ENCODE peak calls at places on chromosomes 4 and X, in eight cellular contexts. F is colonic mucosa; B is head of caudate nucleus; Y is neural progenitor cell; K is central memory CD8-positive, alpha-beta T cell; V is MCF 10A; Q is endodermal cell; N is HCT116. D is an unnamed sample.
A peak's percentile ranks its signal among the peaks of the same experiment; 100 is the strongest.

GRCh38 chr4:150581611-150582010 is 340 bp upstream of the MAB21L2 start:
- DNase-seq in F (peak; percentile 50), B (no peak), Y (peak; percentile 88), K (no peak), V (no peak), Q (peak; percentile 86), N (no peak), D (no peak)

GRCh38 chrX:13376857-13377441 is 57.1 kb upstream of the ATXN3L start:
- DNase-seq in F (no peak), B (no peak), Y (no peak), K (no peak), V (peak; percentile 86), Q (no peak), N (no peak), D (no peak)

GRCh38 chr4:73843369-73843768 is 6.9 kb downstream of the CXCL6 start:
- DNase-seq in F (no peak), B (no peak), Y (no peak), K (no peak), V (peak; percentile 40), Q (no peak), N (no peak), D (no peak)

GRCh38 chrX:66001596-66001995 is 38.3 kb downstream of the VSIG4 start:
- DNase-seq in F (no peak), B (no peak), Y (no peak), K (no peak), V (no peak), Q (no peak), N (no peak), D (no peak)

GRCh38 chr4:169620846-169621228 is 459 bp downstream of the CLCN3 start:
- DNase-seq in F (peak; percentile 45), B (peak; percentile 26), Y (peak; percentile 40), K (peak; percentile 31), V (peak; percentile 41), Q (peak; percentile 68), N (no peak), D (no peak)

GRCh38 chr4:156941940-156942548 is 29.6 kb downstream of the PDGFC start:
- DNase-seq in F (peak; percentile 26), B (no peak), Y (peak; percentile 71), K (no peak), V (peak; percentile 77), Q (peak; percentile 73), N (no peak), D (no peak)

GRCh38 chrX:39163585-39163984 is 362.3 kb downstream of the MID1IP1 start:
- DNase-seq in F (no peak), B (no peak), Y (no peak), K (no peak), V (no peak), Q (no peak), N (no peak), D (no peak)

GRCh38 chrX:3550160-3550765 is 163.2 kb downstream of the PRKX start:
- DNase-seq in F (peak; percentile 23), B (no peak), Y (peak; percentile 3), K (no peak), V (peak; percentile 57), Q (peak; percentile 63), N (no peak), D (no peak)

GRCh38 chrX:31506360-31506759 is 434.5 kb upstream of the FTHL17 start:
- DNase-seq in F (no peak), B (no peak), Y (no peak), K (no peak), V (no peak), Q (no peak), N (no peak), D (no peak)

GRCh38 chr4:25723409-25723808 is 67.8 kb downstream of the SLC34A2 start:
- DNase-seq in F (no peak), B (no peak), Y (no peak), K (no peak), V (no peak), Q (no peak), N (no peak), D (no peak)

GRCh38 chrX:74520291-74520690 is 94.1 kb downstream of the RLIM start:
- DNase-seq in F (no peak), B (no peak), Y (no peak), K (no peak), V (no peak), Q (no peak), N (no peak), D (no peak)

GRCh38 chr4:174036111-174036510 is 247.4 kb downstream of the FBXO8 start:
- DNase-seq in F (no peak), B (no peak), Y (no peak), K (no peak), V (no peak), Q (no peak), N (no peak), D (no peak)

GRCh38 chr4:2923678-2924173 is 39.5 kb downstream of the NOP14 start:
- DNase-seq in F (no peak), B (peak; percentile 55), Y (no peak), K (no peak), V (no peak), Q (no peak), N (no peak), D (no peak)

GRCh38 chr4:105895609-105896460 is 564 bp downstream of the NPNT start:
- DNase-seq in F (peak; percentile 60), B (peak; percentile 35), Y (peak; percentile 77), K (no peak), V (no peak), Q (peak; percentile 75), N (no peak), D (peak; percentile 6)

GRCh38 chr4:37422102-37422501 is 177.6 kb downstream of the NWD2 start:
- DNase-seq in F (no peak), B (no peak), Y (no peak), K (no peak), V (no peak), Q (no peak), N (no peak), D (no peak)

GRCh38 chr4:54525602-54526001 is 132.2 kb upstream of the KIT start:
- DNase-seq in F (no peak), B (no peak), Y (no peak), K (no peak), V (peak; percentile 68), Q (no peak), N (no peak), D (no peak)

GRCh38 chr4:17373666-17374065 is 138.2 kb downstream of the QDPR start:
- DNase-seq in F (no peak), B (no peak), Y (no peak), K (no peak), V (no peak), Q (no peak), N (no peak), D (no peak)

GRCh38 chr4:14333616-14334015 is 668.7 kb upstream of the CPEB2 start:
- DNase-seq in F (no peak), B (no peak), Y (no peak), K (no peak), V (peak; percentile 39), Q (no peak), N (no peak), D (no peak)

GRCh38 chr4:15526924-15527592 is 57.4 kb downstream of the CC2D2A start:
- DNase-seq in F (no peak), B (no peak), Y (no peak), K (no peak), V (no peak), Q (no peak), N (no peak), D (no peak)

GRCh38 chr4:104592894-104593470 is 98.3 kb upstream of the CXXC4 start:
- DNase-seq in F (no peak), B (no peak), Y (peak; percentile 10), K (no peak), V (no peak), Q (peak; percentile 48), N (no peak), D (no peak)

GRCh38 chr4:2795558-2796260 is 2.8 kb downstream of the SH3BP2 start:
- DNase-seq in F (peak; percentile 31), B (no peak), Y (peak; percentile 1), K (no peak), V (no peak), Q (peak; percentile 45), N (no peak), D (no peak)

GRCh38 chr4:17232575-17233253 is 279.2 kb downstream of the QDPR start:
- DNase-seq in F (no peak), B (peak; percentile 21), Y (no peak), K (no peak), V (peak; percentile 30), Q (no peak), N (peak; percentile 1), D (no peak)

GRCh38 chr4:134567461-134567860 is 365.9 kb upstream of the PABPC4L start:
- DNase-seq in F (no peak), B (no peak), Y (no peak), K (no peak), V (peak; percentile 4), Q (no peak), N (no peak), D (no peak)

GRCh38 chrX:345020-345925 is 26.7 kb upstream of the GTPBP6 start:
- DNase-seq in F (no peak), B (no peak), Y (no peak), K (no peak), V (no peak), Q (no peak), N (no peak), D (no peak)

GRCh38 chr4:78684196-78685079 is 91.7 kb upstream of the BMP2K start:
- DNase-seq in F (no peak), B (no peak), Y (no peak), K (no peak), V (no peak), Q (no peak), N (no peak), D (no peak)

GRCh38 chr4:21946858-21947257 is 1.7 kb downstream of the KCNIP4 start:
- DNase-seq in F (no peak), B (no peak), Y (no peak), K (no peak), V (no peak), Q (no peak), N (no peak), D (no peak)

GRCh38 chrX:139026406-139027200 is 315.1 kb upstream of the FGF13 start:
- DNase-seq in F (no peak), B (no peak), Y (no peak), K (no peak), V (peak; percentile 5), Q (no peak), N (no peak), D (no peak)

GRCh38 chr4:94605241-94605640 is 152.5 kb upstream of the BMPR1B start:
- DNase-seq in F (no peak), B (no peak), Y (no peak), K (no peak), V (no peak), Q (no peak), N (no peak), D (no peak)

GRCh38 chr4:83386931-83387897 is 52.6 kb upstream of the HPSE start:
- DNase-seq in F (no peak), B (no peak), Y (peak; percentile 20), K (no peak), V (no peak), Q (peak; percentile 61), N (no peak), D (no peak)

GRCh38 chr4:85603437-85604336 is 128.7 kb downstream of the ARHGAP24 start:
- DNase-seq in F (no peak), B (no peak), Y (no peak), K (no peak), V (no peak), Q (no peak), N (no peak), D (no peak)

GRCh38 chr4:82905205-82905604 is 4.7 kb downstream of the THAP9 start:
- DNase-seq in F (no peak), B (no peak), Y (no peak), K (no peak), V (no peak), Q (no peak), N (no peak), D (no peak)

GRCh38 chrX:8033175-8033574 is 106.0 kb upstream of the PNPLA4 start:
- DNase-seq in F (no peak), B (no peak), Y (no peak), K (no peak), V (no peak), Q (no peak), N (no peak), D (no peak)

GRCh38 chrX:18377802-18378201 is 23.3 kb upstream of the SCML2 start:
- DNase-seq in F (no peak), B (no peak), Y (peak; percentile 53), K (no peak), V (peak; percentile 37), Q (peak; percentile 75), N (peak; percentile 29), D (no peak)

GRCh38 chrX:46341767-46342322 is 203.4 kb downstream of the ZNF674 start:
- DNase-seq in F (no peak), B (no peak), Y (no peak), K (no peak), V (no peak), Q (no peak), N (no peak), D (no peak)

D was measured in PC-9.